ENCODE peak calls at places on chromosomes 4 and X, in eight cellular contexts. F is prostate gland, H is heart right ventricle, G is choroid plexus epithelial cell, Y is foreskin fibroblast, B is body of pancreas, O is kidney, V is A549. S is an unnamed sample.

GRCh38 chr4:159317203-159317602 is 214.3 kb downstream of the RAPGEF2 start:
- DNase-seq in V (no peak), O (no peak), G (no peak), B (no peak), F (no peak), H (no peak), Y (no peak), S (no peak)

GRCh38 chr4:140052050-140052449 is 101.9 kb downstream of the MAML3 start:
- DNase-seq in Y (peak), F (peak), B (peak), V (no peak), H (peak), G (peak), O (no peak), S (no peak)

GRCh38 chr4:177107288-177107901 is 202.3 kb upstream of the NEIL3 start:
- DNase-seq in V (no peak), B (no peak), Y (peak), O (no peak), H (no peak), F (no peak), G (no peak), S (no peak)

GRCh38 chr4:185708348-185708747 is 103.6 kb downstream of the SORBS2 start:
- DNase-seq in B (no peak), G (peak), F (no peak), Y (peak), O (no peak), H (no peak), V (no peak), S (no peak)

GRCh38 chr4:39613093-39613656 is 25.5 kb downstream of the SMIM14 start:
- DNase-seq in F (no peak), H (no peak), B (no peak), V (no peak), Y (peak), O (no peak), G (peak), S (no peak)

GRCh38 chrX:53283099-53283498 is 1.7 kb upstream of the IQSEC2 start:
- DNase-seq in Y (no peak), H (no peak), B (no peak), G (no peak), O (no peak), F (no peak), V (no peak), S (no peak)

GRCh38 chrX:2401201-2401589 is 99.6 kb downstream of the DHRSX start:
- DNase-seq in O (no peak), V (no peak), G (peak), F (peak), Y (peak), B (peak), H (no peak), S (no peak)

GRCh38 chrX:70066646-70067045 is 4.4 kb downstream of the OTUD6A start:
- DNase-seq in G (no peak), B (no peak), H (no peak), F (no peak), O (no peak), Y (no peak), V (no peak), S (no peak)

GRCh38 chr4:145213245-145213644 is 32.9 kb upstream of the OTUD4 start:
- DNase-seq in G (no peak), V (no peak), Y (no peak), B (no peak), H (no peak), O (no peak), F (no peak), S (no peak)

GRCh38 chr4:135824759-135825331 is 1623.3 kb upstream of the PABPC4L start:
- DNase-seq in V (no peak), F (no peak), B (no peak), H (no peak), O (no peak), G (no peak), Y (no peak), S (no peak)

GRCh38 chr4:190020790-190021717 is 6.0 kb downstream of the FRG2 start:
- DNase-seq in F (peak), O (peak), G (peak), H (no peak), B (peak), V (peak), Y (peak), S (peak)
- H3K4me3 ChIP-seq in F (no peak), O (no peak), G (no peak), H (peak), B (no peak), V (peak), Y (no peak), S (peak)

DNA sequence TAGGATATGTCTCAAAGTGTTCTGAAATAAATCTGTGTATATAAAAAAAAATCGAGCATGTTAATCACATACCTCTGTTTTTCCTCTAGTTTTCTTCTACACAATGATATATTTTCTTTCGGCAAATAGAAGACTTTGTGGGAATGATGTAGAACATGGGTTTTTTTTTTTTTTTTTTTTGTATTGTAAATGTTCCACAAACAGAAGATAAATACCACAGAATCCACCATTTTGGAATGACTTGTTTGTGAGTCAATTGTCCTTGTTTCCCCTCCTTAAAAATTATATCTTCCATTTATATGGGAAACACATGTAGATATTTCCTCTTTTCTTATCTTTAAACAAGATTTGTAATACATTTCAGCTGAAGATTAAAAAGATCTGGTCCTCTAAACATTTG is 304.5 kb downstream of the SPRY1 start:
- DNase-seq in V (no peak), O (no peak), Y (peak), H (no peak), B (no peak), F (no peak), G (peak), S (no peak)
- H3K4me3 ChIP-seq in V (no peak), O (no peak), Y (peak), H (no peak), B (no peak), F (no peak), G (no peak), S (no peak)

DNA sequence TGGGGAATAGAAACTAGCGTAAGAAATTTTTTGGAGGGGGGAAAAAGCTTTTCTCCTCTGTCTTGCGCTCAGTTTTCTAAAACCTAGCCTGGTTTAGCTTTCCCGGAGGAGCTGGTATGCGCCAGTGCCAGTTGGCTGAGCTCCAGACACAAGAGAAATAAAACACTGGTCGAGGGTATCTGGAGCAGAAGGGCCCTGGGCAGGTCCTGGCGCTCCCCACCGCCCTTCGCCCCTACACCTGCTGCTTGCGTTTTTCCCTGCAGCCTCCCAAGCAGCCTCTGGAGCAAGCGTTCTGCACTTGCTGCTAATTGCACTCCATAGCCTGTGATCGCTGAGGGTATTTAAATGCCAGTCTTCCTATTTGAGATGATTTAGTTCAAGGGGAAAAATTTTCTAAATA is 816 bp downstream of the EREG start:
- DNase-seq in B (peak), O (peak), Y (peak), V (no peak), G (peak), F (peak), H (peak), S (peak)
- H3K4me3 ChIP-seq in B (no peak), O (no peak), Y (peak), V (peak), G (peak), F (no peak), H (peak), S (no peak)

GRCh38 chrX:131724292-131724691 is 180.4 kb downstream of the OR13H1 start:
- DNase-seq in O (no peak), B (no peak), G (no peak), Y (no peak), F (no peak), V (no peak), H (no peak), S (no peak)

GRCh38 chrX:131728295-131729145 is 184.6 kb downstream of the OR13H1 start:
- DNase-seq in Y (no peak), B (no peak), V (no peak), G (no peak), O (no peak), H (no peak), F (no peak), S (peak)

GRCh38 chrX:131729295-131729694 is 185.4 kb downstream of the OR13H1 start:
- DNase-seq in H (no peak), B (no peak), V (no peak), F (no peak), Y (no peak), G (no peak), O (peak), S (peak)

GRCh38 chrX:131725001-131725654 is 181.3 kb downstream of the OR13H1 start:
- DNase-seq in G (no peak), H (no peak), Y (no peak), O (no peak), B (no peak), V (no peak), F (no peak), S (no peak)

GRCh38 chrX:131727778-131728177 is 183.9 kb downstream of the OR13H1 start:
- DNase-seq in O (no peak), H (no peak), V (no peak), F (no peak), Y (no peak), G (no peak), B (no peak), S (no peak)
- H3K4me3 ChIP-seq in O (no peak), H (peak), V (no peak), F (no peak), Y (no peak), G (no peak), B (no peak), S (no peak)

GRCh38 chrX:989959-990510 is 222.4 kb downstream of the CRLF2 start:
- DNase-seq in F (no peak), H (peak), G (peak), Y (peak), B (peak), O (peak), V (peak), S (peak)
- H3K4me3 ChIP-seq in F (no peak), H (peak), G (peak), Y (peak), B (no peak), O (no peak), V (peak), S (peak)

GRCh38 chr4:76305033-76305687 is 1.4 kb upstream of the STBD1 start:
- DNase-seq in H (no peak), B (no peak), G (no peak), F (no peak), Y (no peak), V (no peak), O (no peak), S (peak)
- H3K4me3 ChIP-seq in H (peak), B (no peak), G (no peak), F (peak), Y (peak), V (peak), O (peak), S (peak)

S was measured in spleen.